ENCODE peak calls at places on chromosomes 16 and 17, in seven cellular contexts. Q, R, B, V, S, E and G are unnamed samples.

GRCh38 chr17:6070280-6070894 is at the start of gene WSCD1:
- DNase-seq in Q (peak), R (no peak), B (no peak), V (no peak), S (peak), E (no peak), G (peak)

GRCh38 chr17:16938496-16939270 is 33.2 kb downstream of the TNFRSF13B start:
- DNase-seq in Q (no peak), R (no peak), B (no peak), V (peak), S (no peak), E (no peak), G (no peak)

GRCh38 chr16:60073376-60073775 is 1339.3 kb upstream of the GOT2 start:
- DNase-seq in Q (no peak), R (no peak), B (no peak), V (no peak), S (no peak), E (no peak), G (no peak)

GRCh38 chr17:32498362-32498761 is 11.6 kb downstream of the CDK5R1 start:
- DNase-seq in Q (no peak), R (no peak), B (no peak), V (no peak), S (no peak), E (no peak), G (peak)

GRCh38 chr16:89122322-89122831 is 28.7 kb downstream of the ACSF3 start:
- DNase-seq in Q (peak), R (peak), B (no peak), V (peak), S (peak), E (no peak), G (peak)

GRCh38 chr17:37134050-37134449 is 185.3 kb downstream of the AATF start:
- DNase-seq in Q (no peak), R (no peak), B (no peak), V (no peak), S (no peak), E (no peak), G (peak)

GRCh38 chr17:33506889-33507650 is 214.0 kb upstream of the ASIC2 start:
- DNase-seq in Q (no peak), R (no peak), B (no peak), V (no peak), S (no peak), E (no peak), G (no peak)

GRCh38 chr16:75244844-75245758 is 6.3 kb downstream of the BCAR1 start:
- DNase-seq in Q (peak), R (no peak), B (peak), V (no peak), S (no peak), E (no peak), G (no peak)

GRCh38 chr16:85316321-85316919 is 204.1 kb upstream of the CIBAR2 start:
- DNase-seq in Q (peak), R (peak), B (peak), V (no peak), S (peak), E (peak), G (peak)

GRCh38 chr16:19884611-19885455 is at the start of gene GPRC5B:
- DNase-seq in Q (peak), R (peak), B (no peak), V (peak), S (peak), E (no peak), G (peak)

GRCh38 chr17:79779088-79779529 is 1.2 kb downstream of the CBX2 start:
- DNase-seq in Q (no peak), R (no peak), B (no peak), V (no peak), S (no peak), E (no peak), G (no peak)

GRCh38 chr17:78428842-78429617 is 50.6 kb downstream of the PGS1 start:
- DNase-seq in Q (no peak), R (no peak), B (no peak), V (no peak), S (no peak), E (no peak), G (no peak)

GRCh38 chr17:62921837-62922236 is 44.2 kb upstream of the TANC2 start:
- DNase-seq in Q (no peak), R (no peak), B (no peak), V (no peak), S (no peak), E (no peak), G (no peak)

GRCh38 chr17:78839762-78840529 is 668 bp downstream of the USP36 start:
- DNase-seq in Q (peak), R (peak), B (no peak), V (peak), S (no peak), E (no peak), G (no peak)

GRCh38 chr17:74268554-74268953 is 5.5 kb upstream of the DNAI2 start:
- DNase-seq in Q (no peak), R (no peak), B (no peak), V (no peak), S (no peak), E (no peak), G (no peak)

GRCh38 chr17:7729841-7730240 is 12.3 kb downstream of the DNAH2 start:
- DNase-seq in Q (no peak), R (no peak), B (no peak), V (no peak), S (no peak), E (no peak), G (no peak)

GRCh38 chr17:41723801-41724475 is 10.5 kb downstream of the HAP1 start:
- DNase-seq in Q (no peak), R (no peak), B (no peak), V (no peak), S (no peak), E (no peak), G (no peak)

GRCh38 chr17:58112970-58113631 is 29.9 kb downstream of the DYNLL2 start:
- DNase-seq in Q (peak), R (peak), B (peak), V (peak), S (peak), E (peak), G (peak)

GRCh38 chr16:68091604-68092261 is 6.6 kb downstream of the NFATC3 start:
- DNase-seq in Q (no peak), R (no peak), B (peak), V (no peak), S (peak), E (no peak), G (peak)

GRCh38 chr17:35236821-35237220 is 6.1 kb upstream of the SLFN5 start:
- DNase-seq in Q (no peak), R (no peak), B (no peak), V (no peak), S (no peak), E (no peak), G (no peak)

GRCh38 chr16:55389426-55390073 is 65.5 kb downstream of the IRX6 start:
- DNase-seq in Q (no peak), R (no peak), B (no peak), V (no peak), S (no peak), E (no peak), G (no peak)